ENCODE peak calls at places on chromosomes 3 and 15, in nine cellular contexts. One of them, this sample, is unnamed.
A peak's percentile ranks its signal among the peaks of the same experiment; 100 is the strongest.

GRCh38 chr3:122421101-122421500 is 5.2 kb upstream of the WDR5B start:
- DNase-seq in dorsolateral prefrontal cortex: no peak
- DNase-seq in AG04450: no peak
- DNase-seq in ovary: no peak
- DNase-seq in esophagus squamous epithelium: no peak
- DNase-seq in IMR-90: no peak
- DNase-seq in colonic mucosa: no peak
- DNase-seq in tibial nerve: no peak
- DNase-seq in CD8-positive, alpha-beta memory T cell: no peak
- DNase-seq in this sample: no peak

GRCh38 chr15:70323111-70323851 is 225.6 kb upstream of the TLE3 start:
- DNase-seq in esophagus squamous epithelium: no peak
- DNase-seq in colonic mucosa: no peak
- DNase-seq in CD8-positive, alpha-beta memory T cell: no peak
- DNase-seq in dorsolateral prefrontal cortex: no peak
- DNase-seq in IMR-90: no peak
- DNase-seq in AG04450: no peak
- DNase-seq in tibial nerve: peak; percentile 74
- DNase-seq in ovary: peak; percentile 71
- DNase-seq in this sample: peak; percentile 92

GRCh38 chr15:37940886-37941285 is 6.4 kb downstream of the TMCO5A start:
- DNase-seq in esophagus squamous epithelium: no peak
- DNase-seq in IMR-90: no peak
- DNase-seq in AG04450: no peak
- DNase-seq in CD8-positive, alpha-beta memory T cell: no peak
- DNase-seq in dorsolateral prefrontal cortex: no peak
- DNase-seq in tibial nerve: no peak
- DNase-seq in colonic mucosa: no peak
- DNase-seq in ovary: no peak
- DNase-seq in this sample: no peak

GRCh38 chr15:74175271-74176191 is 2.0 kb downstream of the ISLR start:
- DNase-seq in AG04450: no peak
- DNase-seq in ovary: no peak
- DNase-seq in dorsolateral prefrontal cortex: no peak
- DNase-seq in esophagus squamous epithelium: no peak
- DNase-seq in IMR-90: no peak
- DNase-seq in CD8-positive, alpha-beta memory T cell: no peak
- DNase-seq in tibial nerve: no peak
- DNase-seq in colonic mucosa: no peak
- DNase-seq in this sample: no peak

GRCh38 chr3:162338514-162338913 is 841.9 kb downstream of the OTOL1 start:
- DNase-seq in esophagus squamous epithelium: no peak
- DNase-seq in AG04450: no peak
- DNase-seq in ovary: no peak
- DNase-seq in CD8-positive, alpha-beta memory T cell: no peak
- DNase-seq in tibial nerve: no peak
- DNase-seq in dorsolateral prefrontal cortex: no peak
- DNase-seq in IMR-90: peak; percentile 4
- DNase-seq in colonic mucosa: no peak
- DNase-seq in this sample: no peak

GRCh38 chr3:184315871-184316661 is 1.7 kb downstream of the EIF4G1 start:
- DNase-seq in ovary: no peak
- DNase-seq in esophagus squamous epithelium: no peak
- DNase-seq in tibial nerve: no peak
- DNase-seq in dorsolateral prefrontal cortex: no peak
- DNase-seq in colonic mucosa: peak; percentile 33
- DNase-seq in AG04450: no peak
- DNase-seq in CD8-positive, alpha-beta memory T cell: no peak
- DNase-seq in IMR-90: peak; percentile 23
- DNase-seq in this sample: no peak

GRCh38 chr3:66572938-66573710 is 72.3 kb upstream of the LRIG1 start:
- DNase-seq in colonic mucosa: no peak
- DNase-seq in AG04450: no peak
- DNase-seq in CD8-positive, alpha-beta memory T cell: no peak
- DNase-seq in esophagus squamous epithelium: no peak
- DNase-seq in dorsolateral prefrontal cortex: no peak
- DNase-seq in ovary: no peak
- DNase-seq in IMR-90: no peak
- DNase-seq in tibial nerve: no peak
- DNase-seq in this sample: no peak

GRCh38 chr15:59059076-59059597 is 45.8 kb upstream of the CCNB2 start:
- DNase-seq in CD8-positive, alpha-beta memory T cell: no peak
- DNase-seq in ovary: no peak
- DNase-seq in dorsolateral prefrontal cortex: no peak
- DNase-seq in esophagus squamous epithelium: no peak
- DNase-seq in AG04450: no peak
- DNase-seq in IMR-90: no peak
- DNase-seq in colonic mucosa: no peak
- DNase-seq in tibial nerve: no peak
- DNase-seq in this sample: no peak

GRCh38 chr3:13235897-13236296 is 162.7 kb upstream of the IQSEC1 start:
- DNase-seq in tibial nerve: no peak
- DNase-seq in IMR-90: no peak
- DNase-seq in CD8-positive, alpha-beta memory T cell: no peak
- DNase-seq in colonic mucosa: no peak
- DNase-seq in ovary: peak; percentile 39
- DNase-seq in dorsolateral prefrontal cortex: no peak
- DNase-seq in esophagus squamous epithelium: no peak
- DNase-seq in AG04450: no peak
- DNase-seq in this sample: no peak

GRCh38 chr3:66638717-66639116 is 137.9 kb upstream of the LRIG1 start:
- DNase-seq in IMR-90: no peak
- DNase-seq in CD8-positive, alpha-beta memory T cell: no peak
- DNase-seq in esophagus squamous epithelium: no peak
- DNase-seq in colonic mucosa: no peak
- DNase-seq in AG04450: no peak
- DNase-seq in ovary: no peak
- DNase-seq in tibial nerve: no peak
- DNase-seq in dorsolateral prefrontal cortex: no peak
- DNase-seq in this sample: no peak

GRCh38 chr15:62390793-62391543 is 225.9 kb upstream of the C2CD4B start:
- DNase-seq in AG04450: no peak
- DNase-seq in colonic mucosa: peak; percentile 71
- DNase-seq in IMR-90: peak; percentile 36
- DNase-seq in dorsolateral prefrontal cortex: peak; percentile 24
- DNase-seq in esophagus squamous epithelium: no peak
- DNase-seq in ovary: peak; percentile 64
- DNase-seq in tibial nerve: peak; percentile 23
- DNase-seq in CD8-positive, alpha-beta memory T cell: no peak
- DNase-seq in this sample: no peak

GRCh38 chr15:56964182-56964581 is 45.7 kb downstream of the TCF12 start:
- DNase-seq in tibial nerve: no peak
- DNase-seq in dorsolateral prefrontal cortex: no peak
- DNase-seq in ovary: no peak
- DNase-seq in colonic mucosa: no peak
- DNase-seq in IMR-90: peak; percentile 42
- DNase-seq in esophagus squamous epithelium: no peak
- DNase-seq in AG04450: no peak
- DNase-seq in CD8-positive, alpha-beta memory T cell: no peak
- DNase-seq in this sample: no peak

GRCh38 chr15:28888302-28888894 is 2.6 kb downstream of the APBA2 start:
- DNase-seq in IMR-90: no peak
- DNase-seq in dorsolateral prefrontal cortex: no peak
- DNase-seq in tibial nerve: no peak
- DNase-seq in CD8-positive, alpha-beta memory T cell: no peak
- DNase-seq in ovary: no peak
- DNase-seq in colonic mucosa: no peak
- DNase-seq in esophagus squamous epithelium: no peak
- DNase-seq in AG04450: no peak
- DNase-seq in this sample: no peak

GRCh38 chr15:66834863-66835557 is 133.0 kb downstream of the SMAD6 start:
- DNase-seq in tibial nerve: no peak
- DNase-seq in IMR-90: no peak
- DNase-seq in colonic mucosa: no peak
- DNase-seq in AG04450: no peak
- DNase-seq in CD8-positive, alpha-beta memory T cell: no peak
- DNase-seq in esophagus squamous epithelium: no peak
- DNase-seq in dorsolateral prefrontal cortex: no peak
- DNase-seq in ovary: no peak
- DNase-seq in this sample: no peak

GRCh38 chr15:66831801-66832390 is 129.9 kb downstream of the SMAD6 start:
- DNase-seq in ovary: no peak
- DNase-seq in AG04450: no peak
- DNase-seq in dorsolateral prefrontal cortex: no peak
- DNase-seq in CD8-positive, alpha-beta memory T cell: no peak
- DNase-seq in colonic mucosa: no peak
- DNase-seq in esophagus squamous epithelium: no peak
- DNase-seq in IMR-90: no peak
- DNase-seq in tibial nerve: no peak
- DNase-seq in this sample: no peak

GRCh38 chr15:66833803-66834202 is 131.8 kb downstream of the SMAD6 start:
- DNase-seq in ovary: no peak
- DNase-seq in tibial nerve: no peak
- DNase-seq in colonic mucosa: no peak
- DNase-seq in IMR-90: no peak
- DNase-seq in CD8-positive, alpha-beta memory T cell: no peak
- DNase-seq in esophagus squamous epithelium: no peak
- DNase-seq in AG04450: no peak
- DNase-seq in dorsolateral prefrontal cortex: no peak
- DNase-seq in this sample: no peak

GRCh38 chr15:66832679-66833078 is 130.6 kb downstream of the SMAD6 start:
- DNase-seq in AG04450: no peak
- DNase-seq in tibial nerve: no peak
- DNase-seq in dorsolateral prefrontal cortex: no peak
- DNase-seq in esophagus squamous epithelium: no peak
- DNase-seq in colonic mucosa: no peak
- DNase-seq in IMR-90: peak; percentile 56
- DNase-seq in ovary: no peak
- DNase-seq in CD8-positive, alpha-beta memory T cell: no peak
- DNase-seq in this sample: no peak

GRCh38 chr15:66833372-66833771 is 131.3 kb downstream of the SMAD6 start:
- DNase-seq in dorsolateral prefrontal cortex: no peak
- DNase-seq in IMR-90: no peak
- DNase-seq in ovary: no peak
- DNase-seq in colonic mucosa: no peak
- DNase-seq in CD8-positive, alpha-beta memory T cell: no peak
- DNase-seq in AG04450: no peak
- DNase-seq in tibial nerve: no peak
- DNase-seq in esophagus squamous epithelium: no peak
- DNase-seq in this sample: no peak
- H3K27ac ChIP-seq in dorsolateral prefrontal cortex: no peak overlapping the region
- H3K27ac ChIP-seq in IMR-90: no peak overlapping the region
- H3K27ac ChIP-seq in ovary: no peak overlapping the region
- H3K27ac ChIP-seq in colonic mucosa: no peak overlapping the region
- H3K27ac ChIP-seq in CD8-positive, alpha-beta memory T cell: no peak overlapping the region
- H3K27ac ChIP-seq in AG04450: no peak overlapping the region
- H3K27ac ChIP-seq in tibial nerve: no peak overlapping the region
- H3K27ac ChIP-seq in esophagus squamous epithelium: no peak overlapping the region
- H3K27ac ChIP-seq in this sample: peak overlapping the region; percentile 11

DNA sequence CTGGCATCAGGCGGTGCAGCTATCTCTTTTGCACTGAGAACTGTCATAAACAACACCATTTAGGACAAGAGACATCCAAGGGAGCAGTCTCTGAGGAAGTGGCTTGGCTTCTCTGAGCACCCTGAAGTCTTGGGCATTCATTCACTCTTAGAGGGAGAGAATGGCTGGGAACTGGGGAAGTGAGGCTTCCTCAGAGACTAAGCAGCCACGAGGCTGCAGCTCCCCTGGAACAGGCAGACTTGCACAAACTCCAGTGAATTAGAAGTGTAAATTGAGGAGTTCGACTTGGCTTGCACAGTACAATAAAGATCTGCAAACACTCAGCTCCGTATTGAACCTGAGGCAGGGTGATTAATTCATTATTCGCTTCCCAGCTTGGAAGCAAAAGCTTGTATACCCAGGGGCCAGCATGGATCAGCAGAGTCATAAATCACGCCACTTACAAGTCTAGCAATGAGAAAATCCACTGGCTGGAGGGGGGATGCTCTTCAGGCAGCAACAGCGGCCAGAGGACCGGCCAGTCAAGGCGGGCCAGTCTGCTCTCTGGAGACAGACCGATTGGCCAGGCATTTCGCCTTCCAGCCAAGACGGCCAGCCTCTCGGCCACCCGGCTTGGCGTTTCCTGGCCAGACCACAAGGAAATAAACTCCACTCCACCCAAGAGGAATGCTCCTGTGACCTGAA is 118.8 kb upstream of the ADPGK start:
- DNase-seq in CD8-positive, alpha-beta memory T cell: no peak
- DNase-seq in IMR-90: peak; percentile 74
- DNase-seq in esophagus squamous epithelium: no peak
- DNase-seq in ovary: peak; percentile 70
- DNase-seq in dorsolateral prefrontal cortex: no peak
- DNase-seq in tibial nerve: peak; percentile 30
- DNase-seq in AG04450: no peak
- DNase-seq in colonic mucosa: peak; percentile 37
- DNase-seq in this sample: no peak
- H3K27ac ChIP-seq in CD8-positive, alpha-beta memory T cell: no peak overlapping the region
- H3K27ac ChIP-seq in IMR-90: no peak overlapping the region
- H3K27ac ChIP-seq in esophagus squamous epithelium: no peak overlapping the region
- H3K27ac ChIP-seq in ovary: no peak overlapping the region
- H3K27ac ChIP-seq in dorsolateral prefrontal cortex: no peak overlapping the region
- H3K27ac ChIP-seq in tibial nerve: no peak overlapping the region
- H3K27ac ChIP-seq in AG04450: no peak overlapping the region
- H3K27ac ChIP-seq in colonic mucosa: no peak overlapping the region
- H3K27ac ChIP-seq in this sample: no peak overlapping the region

GRCh38 chr3:111824351-111824750 is 34.7 kb upstream of the PHLDB2 start:
- DNase-seq in esophagus squamous epithelium: no peak
- DNase-seq in tibial nerve: no peak
- DNase-seq in CD8-positive, alpha-beta memory T cell: no peak
- DNase-seq in IMR-90: no peak
- DNase-seq in AG04450: no peak
- DNase-seq in colonic mucosa: no peak
- DNase-seq in ovary: no peak
- DNase-seq in dorsolateral prefrontal cortex: no peak
- DNase-seq in this sample: no peak

GRCh38 chr3:111820651-111821050 is 38.4 kb upstream of the PHLDB2 start:
- DNase-seq in dorsolateral prefrontal cortex: no peak
- DNase-seq in AG04450: no peak
- DNase-seq in colonic mucosa: no peak
- DNase-seq in esophagus squamous epithelium: no peak
- DNase-seq in IMR-90: no peak
- DNase-seq in tibial nerve: no peak
- DNase-seq in ovary: no peak
- DNase-seq in CD8-positive, alpha-beta memory T cell: no peak
- DNase-seq in this sample: no peak

GRCh38 chr3:111823341-111823830 is 35.7 kb upstream of the PHLDB2 start:
- DNase-seq in ovary: no peak
- DNase-seq in esophagus squamous epithelium: no peak
- DNase-seq in IMR-90: no peak
- DNase-seq in tibial nerve: no peak
- DNase-seq in colonic mucosa: no peak
- DNase-seq in AG04450: no peak
- DNase-seq in dorsolateral prefrontal cortex: no peak
- DNase-seq in CD8-positive, alpha-beta memory T cell: no peak
- DNase-seq in this sample: no peak

GRCh38 chr3:111819912-111820311 is 39.2 kb upstream of the PHLDB2 start:
- DNase-seq in ovary: no peak
- DNase-seq in tibial nerve: no peak
- DNase-seq in CD8-positive, alpha-beta memory T cell: no peak
- DNase-seq in colonic mucosa: no peak
- DNase-seq in AG04450: no peak
- DNase-seq in esophagus squamous epithelium: no peak
- DNase-seq in IMR-90: no peak
- DNase-seq in dorsolateral prefrontal cortex: no peak
- DNase-seq in this sample: no peak
- H3K27ac ChIP-seq in ovary: no peak overlapping the region
- H3K27ac ChIP-seq in tibial nerve: no peak overlapping the region
- H3K27ac ChIP-seq in CD8-positive, alpha-beta memory T cell: no peak overlapping the region
- H3K27ac ChIP-seq in colonic mucosa: no peak overlapping the region
- H3K27ac ChIP-seq in AG04450: no peak overlapping the region
- H3K27ac ChIP-seq in esophagus squamous epithelium: no peak overlapping the region
- H3K27ac ChIP-seq in IMR-90: no peak overlapping the region
- H3K27ac ChIP-seq in dorsolateral prefrontal cortex: no peak overlapping the region
- H3K27ac ChIP-seq in this sample: no peak overlapping the region

GRCh38 chr3:136343446-136343845 is 93.3 kb downstream of the PCCB start:
- DNase-seq in CD8-positive, alpha-beta memory T cell: no peak
- DNase-seq in ovary: no peak
- DNase-seq in IMR-90: no peak
- DNase-seq in AG04450: no peak
- DNase-seq in esophagus squamous epithelium: no peak
- DNase-seq in dorsolateral prefrontal cortex: no peak
- DNase-seq in tibial nerve: no peak
- DNase-seq in colonic mucosa: peak; percentile 63
- DNase-seq in this sample: no peak
- H3K27ac ChIP-seq in CD8-positive, alpha-beta memory T cell: no peak overlapping the region
- H3K27ac ChIP-seq in ovary: no peak overlapping the region
- H3K27ac ChIP-seq in IMR-90: no peak overlapping the region
- H3K27ac ChIP-seq in AG04450: no peak overlapping the region
- H3K27ac ChIP-seq in esophagus squamous epithelium: peak overlapping the region; percentile 39
- H3K27ac ChIP-seq in dorsolateral prefrontal cortex: no peak overlapping the region
- H3K27ac ChIP-seq in tibial nerve: no peak overlapping the region
- H3K27ac ChIP-seq in colonic mucosa: peak overlapping the region; percentile 66
- H3K27ac ChIP-seq in this sample: no peak overlapping the region

This sample was measured in vagina.